ENCODE peak calls at places on chromosomes 13 and 19, in eight cellular contexts. Z is fibroblast of lung, D is heart right ventricle, U is heart left ventricle, B is RWPE2, X is SK-N-SH, Y is GM23248, T is A673. M is an unnamed sample.

GRCh38 chr13:36297600-36298338 is at the start of gene CCDC169:
- DNase-seq in Z (peak; percentile 62), D (peak; percentile 67), U (peak; percentile 82), B (peak; percentile 54), X (peak; percentile 73), Y (peak; percentile 83), T (peak; percentile 89), M (no peak)

GRCh38 chr19:19403373-19403901 is 2.0 kb upstream of the GATAD2A start:
- DNase-seq in Z (peak; percentile 60), D (no peak), U (no peak), B (no peak), X (no peak), Y (peak; percentile 89), T (peak; percentile 37), M (no peak)

GRCh38 chr13:99843872-99844271 is 127.7 kb downstream of the ZIC5 start:
- DNase-seq in Z (no peak), D (no peak), U (no peak), B (no peak), X (no peak), Y (no peak), T (no peak), M (no peak)

GRCh38 chr19:50178320-50178719 is 15.2 kb upstream of the IZUMO2 start:
- DNase-seq in Z (no peak), D (no peak), U (no peak), B (no peak), X (no peak), Y (no peak), T (no peak), M (no peak)

GRCh38 chr13:103134271-103134670 is 68.1 kb upstream of the SLC10A2 start:
- DNase-seq in Z (no peak), D (no peak), U (no peak), B (no peak), X (peak; percentile 14), Y (no peak), T (no peak), M (no peak)

GRCh38 chr19:49157445-49158224 is at the start of gene TRPM4:
- DNase-seq in Z (peak; percentile 68), D (peak; percentile 96), U (peak; percentile 97), B (peak; percentile 88), X (peak; percentile 92), Y (peak; percentile 93), T (peak; percentile 93), M (no peak)

GRCh38 chr19:36140289-36141038 is 598 bp downstream of the CAPNS1 start:
- DNase-seq in Z (peak; percentile 75), D (peak; percentile 38), U (peak; percentile 75), B (no peak), X (peak; percentile 88), Y (peak; percentile 70), T (peak; percentile 82), M (peak; percentile 93)

GRCh38 chr13:114226088-114226487 is 8.6 kb upstream of the CDC16 start:
- DNase-seq in Z (no peak), D (no peak), U (no peak), B (no peak), X (peak; percentile 52), Y (no peak), T (no peak), M (no peak)

GRCh38 chr13:28819046-28819747 is 942 bp upstream of the MTUS2 start:
- DNase-seq in Z (peak; percentile 7), D (no peak), U (no peak), B (no peak), X (no peak), Y (peak; percentile 56), T (peak; percentile 32), M (no peak)

GRCh38 chr19:31350693-31351211 is 1.5 kb upstream of the TSHZ3 start:
- DNase-seq in Z (peak; percentile 63), D (peak; percentile 66), U (peak; percentile 62), B (no peak), X (peak; percentile 87), Y (peak; percentile 87), T (peak; percentile 59), M (no peak)

GRCh38 chr13:109922518-109922917 is 136.1 kb upstream of the IRS2 start:
- DNase-seq in Z (peak; percentile 22), D (no peak), U (no peak), B (no peak), X (no peak), Y (no peak), T (no peak), M (no peak)

GRCh38 chr13:114108141-114108761 is 24.2 kb downstream of the RASA3 start:
- DNase-seq in Z (no peak), D (no peak), U (peak; percentile 19), B (peak; percentile 54), X (no peak), Y (no peak), T (no peak), M (no peak)

GRCh38 chr13:82356667-82357066 is 1525.6 kb downstream of the SLITRK1 start:
- DNase-seq in Z (no peak), D (no peak), U (no peak), B (no peak), X (no peak), Y (peak; percentile 10), T (peak; percentile 11), M (no peak)

GRCh38 chr13:90416519-90416918 is 931.0 kb upstream of the MIR17HG start:
- DNase-seq in Z (peak; percentile 94), D (no peak), U (no peak), B (no peak), X (no peak), Y (peak; percentile 74), T (peak; percentile 76), M (no peak)

GRCh38 chr19:49387936-49388372 is at the start of gene KASH5:
- DNase-seq in Z (peak; percentile 22), D (peak; percentile 86), U (peak; percentile 85), B (no peak), X (peak; percentile 87), Y (no peak), T (no peak), M (no peak)

GRCh38 chr19:16340092-16340491 is 15.5 kb downstream of the KLF2 start:
- DNase-seq in Z (peak; percentile 77), D (no peak), U (no peak), B (no peak), X (no peak), Y (no peak), T (no peak), M (no peak)

GRCh38 chr13:67238277-67238859 is 8.2 kb upstream of the PCDH9 start:
- DNase-seq in Z (peak; percentile 16), D (no peak), U (no peak), B (no peak), X (peak; percentile 19), Y (peak; percentile 30), T (peak; percentile 45), M (peak; percentile 79)

GRCh38 chr19:58569191-58569942 is 3.8 kb downstream of the MZF1 start:
- DNase-seq in Z (no peak), D (no peak), U (no peak), B (no peak), X (no peak), Y (no peak), T (no peak), M (no peak)

GRCh38 chr19:19657397-19657783 is 6.1 kb downstream of the ATP13A1 start:
- DNase-seq in Z (peak; percentile 8), D (no peak), U (no peak), B (no peak), X (peak; percentile 54), Y (no peak), T (peak; percentile 51), M (no peak)

GRCh38 chr19:496333-496634 is at the start of gene MADCAM1:
- DNase-seq in Z (no peak), D (peak; percentile 6), U (no peak), B (no peak), X (no peak), Y (no peak), T (no peak), M (no peak)

GRCh38 chr19:498591-498950 is 2.3 kb downstream of the MADCAM1 start:
- DNase-seq in Z (no peak), D (no peak), U (no peak), B (no peak), X (peak; percentile 66), Y (no peak), T (no peak), M (no peak)

GRCh38 chr19:498977-499623 is 2.8 kb downstream of the MADCAM1 start:
- DNase-seq in Z (no peak), D (no peak), U (no peak), B (no peak), X (no peak), Y (no peak), T (no peak), M (no peak)

GRCh38 chr19:497861-498590 is 1.7 kb downstream of the MADCAM1 start:
- DNase-seq in Z (no peak), D (no peak), U (peak; percentile 20), B (no peak), X (peak; percentile 53), Y (no peak), T (no peak), M (no peak)

DNA sequence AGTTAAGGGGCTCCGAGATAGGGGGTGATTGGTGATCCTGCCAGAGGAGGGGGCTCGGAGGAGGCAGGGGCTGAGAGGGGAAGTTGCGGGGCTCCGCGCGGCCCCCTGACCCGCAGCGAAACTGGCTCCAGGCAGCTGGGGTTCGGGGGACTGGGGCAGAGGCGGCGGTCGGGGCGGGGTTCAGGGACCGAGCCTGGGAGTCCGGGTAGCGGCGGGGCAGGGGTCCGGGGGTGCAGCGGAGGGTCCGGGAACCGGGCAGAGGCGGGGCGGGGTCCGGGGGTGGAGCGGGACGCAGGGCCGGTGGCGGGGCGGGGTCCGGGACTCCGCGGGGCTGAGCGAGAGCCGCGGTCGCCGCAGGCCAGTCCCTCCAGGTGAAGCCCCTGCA is 1.2 kb downstream of the MADCAM1 start:
- DNase-seq in Z (no peak), D (no peak), U (peak; percentile 27), B (no peak), X (peak; percentile 53), Y (no peak), T (no peak), M (peak; percentile 31)
- H3K27ac ChIP-seq in Z (no peak overlapping the region), D (no peak overlapping the region), U (no peak overlapping the region), B (no peak overlapping the region), X (no peak overlapping the region), Y (no peak overlapping the region), T (no peak overlapping the region), M (no peak overlapping the region)

GRCh38 chr19:4967738-4968461 is 1.0 kb upstream of the KDM4B start:
- DNase-seq in Z (peak; percentile 49), D (no peak), U (no peak), B (no peak), X (no peak), Y (peak; percentile 66), T (no peak), M (peak; percentile 47)
- H3K27ac ChIP-seq in Z (peak overlapping the region; percentile 62), D (no peak overlapping the region), U (peak overlapping the region; percentile 2), B (peak overlapping the region; percentile 44), X (no peak overlapping the region), Y (peak overlapping the region; percentile 65), T (peak overlapping the region; percentile 32), M (peak overlapping the region; percentile 20)

GRCh38 chr13:101455863-101456262 is 3.4 kb downstream of the ITGBL1 start:
- DNase-seq in Z (peak; percentile 98), D (no peak), U (no peak), B (no peak), X (no peak), Y (peak; percentile 95), T (no peak), M (no peak)
- H3K27ac ChIP-seq in Z (peak overlapping the region; percentile 59), D (no peak overlapping the region), U (no peak overlapping the region), B (peak overlapping the region; percentile 98), X (peak overlapping the region; percentile 90), Y (peak overlapping the region; percentile 60), T (no peak overlapping the region), M (no peak overlapping the region)

DNA sequence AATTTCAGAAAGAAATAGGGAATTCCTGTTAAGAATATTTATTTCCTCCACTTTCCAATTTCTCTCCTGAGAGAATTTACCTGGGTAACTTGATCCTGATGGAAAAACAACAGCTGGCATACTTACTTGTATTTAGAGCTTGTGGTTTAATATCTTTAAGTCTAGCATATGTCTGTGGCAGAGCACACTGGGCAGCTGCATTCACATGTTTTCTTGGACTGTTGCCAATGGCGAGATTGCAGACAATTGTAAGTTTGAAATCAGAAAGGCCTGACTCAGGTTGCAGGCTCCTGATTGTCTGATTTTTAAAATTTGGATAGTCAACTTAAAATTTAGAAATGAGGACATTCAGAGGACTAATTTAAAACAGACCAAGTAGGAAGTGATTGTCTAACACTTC is 66.9 kb downstream of the NHLRC3 start:
- DNase-seq in Z (no peak), D (no peak), U (no peak), B (no peak), X (peak; percentile 3), Y (peak; percentile 2), T (peak; percentile 24), M (peak; percentile 7)
- H3K27ac ChIP-seq in Z (no peak overlapping the region), D (no peak overlapping the region), U (no peak overlapping the region), B (no peak overlapping the region), X (no peak overlapping the region), Y (no peak overlapping the region), T (no peak overlapping the region), M (no peak overlapping the region)